ENCODE peak calls at places on chromosome 2, in six cellular contexts. B is esophagus squamous epithelium, R is Peyer's patch, C is suprapubic skin, X is ovary, Q is testis. T is an unnamed sample.

GRCh38 chr2:235925250-235925919 is 242.8 kb downstream of the GBX2 start:
- DNase-seq in X (no peak), Q (no peak), C (no peak), R (no peak), B (no peak), T (no peak)

GRCh38 chr2:213266421-213266820 is 17.8 kb upstream of the SPAG16 start:
- DNase-seq in C (no peak), X (no peak), B (no peak), R (no peak), Q (no peak), T (no peak)

GRCh38 chr2:184067502-184067901 is 530.8 kb upstream of the ZNF804A start:
- DNase-seq in X (no peak), C (no peak), B (no peak), Q (no peak), R (no peak), T (no peak)

GRCh38 chr2:234334146-234334545 is 162.7 kb downstream of the ARL4C start:
- DNase-seq in B (no peak), X (no peak), C (no peak), R (no peak), Q (no peak), T (no peak)

GRCh38 chr2:79947751-79948150 is 356.8 kb downstream of the LRRTM1 start:
- DNase-seq in R (no peak), X (no peak), C (no peak), B (no peak), Q (no peak), T (no peak)

GRCh38 chr2:168633895-168634294 is 168.5 kb upstream of the NOSTRIN start:
- DNase-seq in R (no peak), B (no peak), X (no peak), Q (no peak), C (no peak), T (no peak)

GRCh38 chr2:135494917-135495316 is 36.1 kb downstream of the ZRANB3 start:
- DNase-seq in X (no peak), Q (no peak), B (no peak), C (no peak), R (no peak), T (no peak)

GRCh38 chr2:1559589-1560175 is 146.4 kb downstream of the TPO start:
- DNase-seq in C (no peak), X (no peak), Q (no peak), B (no peak), R (no peak), T (no peak)

GRCh38 chr2:47225061-47225783 is 70.1 kb upstream of the STPG4 start:
- DNase-seq in Q (peak), C (no peak), R (peak), B (no peak), X (peak), T (peak)

GRCh38 chr2:207337234-207338219 is 171.8 kb upstream of the KLF7 start:
- DNase-seq in B (no peak), X (no peak), R (no peak), C (no peak), Q (no peak), T (no peak)

GRCh38 chr2:133676392-133677130 is 108.3 kb upstream of the NCKAP5 start:
- DNase-seq in B (no peak), R (no peak), C (no peak), Q (no peak), X (no peak), T (no peak)

GRCh38 chr2:120683701-120684100 is 52.0 kb upstream of the GLI2 start:
- DNase-seq in C (peak), B (no peak), X (no peak), Q (no peak), R (peak), T (no peak)

GRCh38 chr2:241357531-241357930 is 1.4 kb downstream of the FARP2 start:
- DNase-seq in B (no peak), X (no peak), R (no peak), C (no peak), Q (no peak), T (no peak)

GRCh38 chr2:230814616-230815015 is 50.1 kb upstream of the ITM2C start:
- DNase-seq in Q (no peak), C (no peak), X (no peak), R (no peak), B (no peak), T (no peak)

GRCh38 chr2:201909961-201910361 is 103.6 kb downstream of the CDK15 start:
- DNase-seq in X (no peak), R (no peak), C (no peak), Q (no peak), B (no peak), T (no peak)

GRCh38 chr2:216679658-216680024 is 15.7 kb downstream of the IGFBP5 start:
- DNase-seq in C (no peak), Q (no peak), R (no peak), X (no peak), B (no peak), T (no peak)

GRCh38 chr2:38535745-38536506 is 66.8 kb downstream of the HNRNPLL start:
- DNase-seq in R (peak), C (peak), B (no peak), Q (peak), X (peak), T (peak)

GRCh38 chr2:118058979-118059378 is 29.3 kb upstream of the INSIG2 start:
- DNase-seq in X (no peak), Q (no peak), B (no peak), C (no peak), R (no peak), T (no peak)

GRCh38 chr2:1515986-1516797 is 102.9 kb downstream of the TPO start:
- DNase-seq in B (no peak), X (no peak), C (peak), Q (no peak), R (no peak), T (no peak)

GRCh38 chr2:16126141-16126968 is 186.0 kb downstream of the MYCN start:
- DNase-seq in B (no peak), C (no peak), R (no peak), X (no peak), Q (no peak), T (peak)

GRCh38 chr2:239298126-239298804 is 102.6 kb downstream of the HDAC4 start:
- DNase-seq in R (peak), B (no peak), X (no peak), C (peak), Q (peak), T (no peak)

GRCh38 chr2:128773641-128774319 is 455.1 kb upstream of the HS6ST1 start:
- DNase-seq in X (no peak), Q (peak), B (no peak), R (peak), C (no peak), T (no peak)

GRCh38 chr2:33321236-33321731 is 155.2 kb upstream of the RASGRP3 start:
- DNase-seq in B (no peak), R (no peak), Q (no peak), C (no peak), X (no peak), T (no peak)

GRCh38 chr2:164597988-164598387 is 23.3 kb downstream of the GRB14 start:
- DNase-seq in C (no peak), X (no peak), B (no peak), R (no peak), Q (no peak), T (no peak)

GRCh38 chr2:233982421-233983121 is 65.4 kb downstream of the TRPM8 start:
- DNase-seq in C (no peak), X (no peak), Q (no peak), B (no peak), R (no peak), T (no peak)

GRCh38 chr2:46825958-46826897 is 89.4 kb downstream of the MCFD2 start:
- DNase-seq in X (no peak), Q (peak), C (no peak), R (no peak), B (no peak), T (no peak)

GRCh38 chr2:23385351-23385747 is 370 bp downstream of the KLHL29 start:
- DNase-seq in X (peak), Q (peak), R (no peak), B (no peak), C (no peak), T (peak)

GRCh38 chr2:23383087-23383486 is 1.9 kb upstream of the KLHL29 start:
- DNase-seq in C (no peak), R (no peak), Q (no peak), X (no peak), B (no peak), T (no peak)

GRCh38 chr2:23385748-23386421 is 906 bp downstream of the KLHL29 start:
- DNase-seq in X (peak), Q (no peak), R (no peak), C (no peak), B (no peak), T (no peak)

GRCh38 chr2:23386422-23387220 is 1.6 kb downstream of the KLHL29 start:
- DNase-seq in X (no peak), R (peak), C (no peak), Q (peak), B (no peak), T (peak)

DNA sequence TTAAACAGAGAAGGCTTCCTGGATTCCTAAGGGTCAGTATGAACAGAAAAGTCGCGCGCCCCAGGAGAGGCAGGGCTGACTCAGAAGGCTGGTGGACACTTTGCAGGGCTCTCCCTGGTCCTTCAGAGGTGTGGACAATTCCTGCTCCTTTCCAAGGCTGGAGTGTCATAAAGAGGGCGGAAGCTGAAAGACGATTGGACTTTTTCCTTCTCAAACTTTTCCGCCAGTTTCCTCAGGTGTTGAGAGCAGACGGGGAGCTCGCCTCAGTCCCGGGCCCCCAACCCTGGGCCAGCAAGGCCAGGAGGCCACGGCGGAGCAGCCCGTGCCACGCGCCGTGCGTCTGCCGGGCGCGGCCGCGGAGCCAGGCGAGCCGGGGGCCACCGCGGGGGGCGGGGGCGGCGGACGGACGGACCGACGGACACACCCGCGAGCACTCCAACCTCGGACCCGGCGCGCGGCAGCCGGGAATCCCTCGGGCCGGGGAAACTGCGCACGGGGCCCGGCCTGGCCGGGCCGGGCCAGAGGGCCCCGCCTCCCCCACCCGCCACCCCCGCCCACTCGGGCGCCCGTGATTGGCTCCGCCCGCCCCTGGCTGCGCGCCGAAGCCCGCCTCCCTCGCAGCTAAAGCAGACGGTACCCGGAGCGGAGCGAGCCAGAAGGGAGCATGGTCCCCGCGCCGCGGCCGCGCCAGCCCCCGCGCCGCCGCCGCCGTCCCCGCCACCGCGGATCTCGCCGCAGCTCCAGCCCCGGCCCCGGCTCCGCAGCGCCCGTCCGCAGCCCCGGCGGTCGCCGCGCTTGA is at the start of gene KLHL29:
- DNase-seq in X (peak), R (peak), B (no peak), C (peak), Q (peak), T (peak)
- H3K27ac ChIP-seq in X (no peak), R (peak), B (peak), C (peak), Q (no peak), T (no peak)

GRCh38 chr2:237628482-237629187 is 1.2 kb downstream of the LRRFIP1 start:
- DNase-seq in R (no peak), C (no peak), X (no peak), Q (no peak), B (no peak), T (no peak)

GRCh38 chr2:237629739-237630138 is 2.4 kb downstream of the LRRFIP1 start:
- DNase-seq in X (no peak), Q (no peak), R (no peak), C (no peak), B (no peak), T (no peak)

GRCh38 chr2:237630216-237631000 is 3.0 kb downstream of the LRRFIP1 start:
- DNase-seq in B (no peak), C (no peak), Q (no peak), R (no peak), X (no peak), T (no peak)

GRCh38 chr2:237627463-237628321 is at the start of gene LRRFIP1:
- DNase-seq in Q (no peak), X (peak), B (no peak), R (no peak), C (no peak), T (peak)

DNA sequence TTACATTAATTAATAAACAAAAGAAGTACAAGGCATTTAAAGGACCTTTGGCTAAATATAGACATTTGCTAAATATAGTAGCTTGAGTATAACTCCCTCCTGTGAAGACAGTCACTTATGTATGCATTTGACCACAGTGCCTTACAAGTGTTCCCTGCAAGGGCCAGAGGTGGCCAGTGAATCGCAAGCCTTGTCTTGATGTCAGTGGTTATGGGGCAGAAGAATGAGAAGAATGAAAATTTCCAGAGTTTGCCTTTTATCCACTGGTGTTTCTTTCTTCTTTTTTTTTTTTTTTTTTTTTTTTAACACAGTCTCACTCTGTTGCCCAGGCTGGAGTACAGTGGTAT is 1.8 kb downstream of the LRRFIP1 start:
- DNase-seq in C (no peak), Q (no peak), R (no peak), B (no peak), X (no peak), T (no peak)
- H3K4me3 ChIP-seq in C (no peak), Q (no peak), R (no peak), B (no peak), X (no peak), T (no peak)

GRCh38 chr2:131488306-131489205 is 3.6 kb downstream of the MZT2A start:
- DNase-seq in R (no peak), C (no peak), Q (no peak), X (no peak), B (no peak), T (peak)

GRCh38 chr2:131493199-131494018 is 1.2 kb upstream of the MZT2A start:
- DNase-seq in X (no peak), Q (no peak), C (no peak), R (no peak), B (no peak), T (peak)

GRCh38 chr2:131492418-131493198 is 411 bp upstream of the MZT2A start:
- DNase-seq in B (peak), R (peak), X (peak), Q (peak), C (peak), T (peak)
- TF ChIP-seq POLR2A in B (peak), R (peak), X (peak), Q (no peak), C (no peak), T (no peak)

DNA sequence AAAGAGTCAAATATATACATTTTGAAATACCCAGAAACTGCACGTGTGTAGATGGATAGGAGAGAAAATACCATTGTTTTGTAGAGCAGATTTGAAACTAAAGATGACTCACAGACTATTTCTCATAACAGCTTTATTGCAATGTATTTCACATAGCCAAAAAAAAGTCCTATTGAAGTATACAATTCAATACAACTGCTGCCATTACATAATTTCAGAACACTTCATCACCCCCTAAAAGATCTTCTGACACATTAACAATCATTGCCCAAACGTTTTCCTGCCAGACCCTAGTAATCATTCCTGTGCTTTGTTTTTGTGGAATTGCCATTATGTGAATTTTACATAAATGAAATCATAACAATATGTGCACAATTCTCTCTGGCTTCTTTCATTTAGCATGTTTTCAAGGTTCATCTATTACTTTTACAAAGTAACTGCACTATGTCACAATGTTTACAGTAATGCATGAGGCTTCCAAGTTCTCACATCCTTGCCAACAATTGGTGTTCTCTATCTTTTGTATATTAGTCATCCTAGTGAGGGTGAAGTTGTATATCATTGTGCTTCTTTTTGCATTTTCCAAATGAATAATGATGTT is 378.6 kb upstream of the CWC22 start:
- DNase-seq in Q (no peak), C (no peak), X (no peak), R (no peak), B (no peak), T (no peak)
- H3K27ac ChIP-seq in Q (no peak), C (no peak), X (no peak), R (no peak), B (no peak), T (no peak)

GRCh38 chr2:159206736-159207380 is 79.6 kb downstream of the WDSUB1 start:
- DNase-seq in R (no peak), X (no peak), C (no peak), B (no peak), Q (no peak), T (no peak)
- H3K4me3 ChIP-seq in R (no peak), X (no peak), C (no peak), B (no peak), Q (no peak), T (no peak)

GRCh38 chr2:105615352-105615751 is 129.4 kb upstream of the NCK2 start:
- DNase-seq in C (no peak), X (no peak), Q (no peak), B (no peak), R (no peak), T (peak)
- TF ChIP-seq POLR2A in C (no peak), X (no peak), Q (no peak), B (no peak), R (no peak), T (no peak)

T was measured in thyroid gland.